ENCODE peak calls at places on chromosomes 16 and 17, in seven cellular contexts. B is heart right ventricle, P is endodermal cell, H is fibroblast of mammary gland, A is Panc1, F is kidney, O is lower lobe of right lung. T is an unnamed sample.

GRCh38 chr17:57485566-57485865 is 229.2 kb downstream of the MSI2 start:
- DNase-seq in B (no peak), P (no peak), H (no peak), A (no peak), F (no peak), O (no peak), T (no peak)

GRCh38 chr17:2892305-2892971 is 96.2 kb downstream of the RAP1GAP2 start:
- DNase-seq in B (no peak), P (peak), H (peak), A (peak), F (no peak), O (no peak), T (peak)

GRCh38 chr17:16430650-16431049 is 15.3 kb downstream of the TRPV2 start:
- DNase-seq in B (no peak), P (no peak), H (no peak), A (no peak), F (no peak), O (no peak), T (no peak)

GRCh38 chr17:47279062-47279801 is 25.6 kb downstream of the ITGB3 start:
- DNase-seq in B (peak), P (peak), H (peak), A (no peak), F (peak), O (peak), T (peak)

GRCh38 chr16:4266372-4266771 is 6.5 kb downstream of the TFAP4 start:
- DNase-seq in B (no peak), P (peak), H (peak), A (no peak), F (no peak), O (no peak), T (peak)

GRCh38 chr17:3838206-3838605 is 7.8 kb downstream of the NCBP3 start:
- DNase-seq in B (no peak), P (no peak), H (no peak), A (no peak), F (no peak), O (no peak), T (no peak)

GRCh38 chr17:45732926-45733505 is 51.1 kb upstream of the CRHR1 start:
- DNase-seq in B (no peak), P (peak), H (no peak), A (no peak), F (no peak), O (no peak), T (no peak)

GRCh38 chr17:8125196-8125946 is 1.5 kb upstream of the HES7 start:
- DNase-seq in B (peak), P (peak), H (peak), A (no peak), F (peak), O (no peak), T (peak)

GRCh38 chr16:15031596-15031995 is 24.3 kb downstream of the NTAN1 start:
- DNase-seq in B (no peak), P (no peak), H (no peak), A (no peak), F (no peak), O (no peak), T (no peak)

GRCh38 chr17:50420419-50421112 is 5.5 kb upstream of the ACSF2 start:
- DNase-seq in B (no peak), P (peak), H (peak), A (no peak), F (no peak), O (no peak), T (peak)

GRCh38 chr17:63974594-63975192 is 2.0 kb upstream of the SCN4A start:
- DNase-seq in B (no peak), P (peak), H (peak), A (no peak), F (no peak), O (no peak), T (no peak)

GRCh38 chr17:82356028-82356427 is 3.0 kb upstream of the TEX19 start:
- DNase-seq in B (no peak), P (peak), H (no peak), A (no peak), F (peak), O (peak), T (peak)

GRCh38 chr17:47966079-47966519 is 4.8 kb upstream of the CDK5RAP3 start:
- DNase-seq in B (no peak), P (peak), H (no peak), A (no peak), F (no peak), O (no peak), T (no peak)

GRCh38 chr17:16273929-16274339 is 56.9 kb downstream of the PIGL start:
- DNase-seq in B (no peak), P (no peak), H (peak), A (peak), F (no peak), O (no peak), T (peak)

GRCh38 chr16:5516115-5516514 is 418.5 kb upstream of the EEF2KMT start:
- DNase-seq in B (no peak), P (no peak), H (no peak), A (no peak), F (no peak), O (no peak), T (no peak)

GRCh38 chr16:89555265-89555664 is 5.2 kb upstream of the RPL13 start:
- DNase-seq in B (no peak), P (no peak), H (no peak), A (no peak), F (no peak), O (no peak), T (no peak)

GRCh38 chr16:89355686-89356085 is 134.7 kb downstream of the ANKRD11 start:
- DNase-seq in B (no peak), P (no peak), H (no peak), A (no peak), F (peak), O (no peak), T (no peak)

GRCh38 chr16:19804538-19805323 is 79.9 kb downstream of the GPRC5B start:
- DNase-seq in B (peak), P (peak), H (no peak), A (no peak), F (peak), O (peak), T (peak)

GRCh38 chr16:15694499-15694898 is 44.5 kb downstream of the NDE1 start:
- DNase-seq in B (no peak), P (no peak), H (peak), A (no peak), F (no peak), O (no peak), T (no peak)

GRCh38 chr17:78252111-78252634 is 20.7 kb downstream of the TMEM235 start:
- DNase-seq in B (no peak), P (peak), H (no peak), A (no peak), F (no peak), O (no peak), T (no peak)

GRCh38 chr17:56880133-56880532 is 33.7 kb downstream of the TRIM25 start:
- DNase-seq in B (no peak), P (no peak), H (no peak), A (no peak), F (no peak), O (no peak), T (no peak)

GRCh38 chr16:4477966-4478365 is 1.8 kb downstream of the HMOX2 start:
- DNase-seq in B (no peak), P (peak), H (peak), A (no peak), F (no peak), O (no peak), T (peak)

GRCh38 chr16:18965555-18965954 is 18.2 kb upstream of the TMC7 start:
- DNase-seq in B (no peak), P (no peak), H (no peak), A (no peak), F (no peak), O (no peak), T (no peak)

GRCh38 chr17:75875940-75876189 is 2.5 kb downstream of the TRIM47 start:
- DNase-seq in B (peak), P (no peak), H (no peak), A (no peak), F (peak), O (no peak), T (peak)

GRCh38 chr17:38447502-38448095 is 19.3 kb downstream of the ARHGAP23 start:
- DNase-seq in B (no peak), P (no peak), H (no peak), A (no peak), F (no peak), O (no peak), T (no peak)

GRCh38 chr17:44324092-44324570 is 492 bp downstream of the SLC25A39 start:
- DNase-seq in B (no peak), P (no peak), H (no peak), A (no peak), F (no peak), O (peak), T (no peak)

GRCh38 chr17:34721326-34721725 is 141.9 kb downstream of the TMEM132E start:
- DNase-seq in B (no peak), P (peak), H (no peak), A (peak), F (no peak), O (no peak), T (no peak)
- H3K4me3 ChIP-seq in B (no peak), P (no peak), H (no peak), A (no peak), F (no peak), O (no peak), T (no peak)

DNA sequence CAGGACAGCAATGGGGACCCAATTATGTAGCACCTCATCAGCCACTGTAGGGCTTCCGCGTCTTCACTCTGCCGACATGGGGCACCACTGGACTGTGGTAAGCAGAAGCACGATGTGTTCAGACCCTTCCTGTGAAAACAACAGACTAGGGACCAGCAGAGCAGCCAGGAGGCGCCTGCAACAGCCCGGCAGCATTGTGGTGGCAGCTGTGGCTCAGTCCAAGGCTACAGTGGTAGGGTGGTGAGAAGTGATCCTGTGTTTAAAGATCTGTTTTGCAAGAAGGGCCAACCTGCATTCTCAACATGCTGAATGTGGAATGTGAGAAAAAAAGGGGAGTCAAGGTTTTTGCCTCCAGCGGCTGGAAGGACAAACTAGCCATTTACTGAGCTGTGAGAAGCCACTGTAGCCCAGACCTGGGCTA is 80.8 kb downstream of the GAS7 start:
- DNase-seq in B (no peak), P (peak), H (no peak), A (no peak), F (no peak), O (peak), T (no peak)
- TF ChIP-seq CTCF in B (no peak), P (peak), H (no peak), A (no peak), F (no peak), O (no peak), T (no peak)

GRCh38 chr17:72789711-72790110 is 302.8 kb downstream of the SLC39A11 start:
- DNase-seq in B (no peak), P (no peak), H (no peak), A (no peak), F (no peak), O (no peak), T (no peak)
- H3K4me3 ChIP-seq in B (no peak), P (no peak), H (no peak), A (no peak), F (no peak), O (no peak), T (no peak)

DNA sequence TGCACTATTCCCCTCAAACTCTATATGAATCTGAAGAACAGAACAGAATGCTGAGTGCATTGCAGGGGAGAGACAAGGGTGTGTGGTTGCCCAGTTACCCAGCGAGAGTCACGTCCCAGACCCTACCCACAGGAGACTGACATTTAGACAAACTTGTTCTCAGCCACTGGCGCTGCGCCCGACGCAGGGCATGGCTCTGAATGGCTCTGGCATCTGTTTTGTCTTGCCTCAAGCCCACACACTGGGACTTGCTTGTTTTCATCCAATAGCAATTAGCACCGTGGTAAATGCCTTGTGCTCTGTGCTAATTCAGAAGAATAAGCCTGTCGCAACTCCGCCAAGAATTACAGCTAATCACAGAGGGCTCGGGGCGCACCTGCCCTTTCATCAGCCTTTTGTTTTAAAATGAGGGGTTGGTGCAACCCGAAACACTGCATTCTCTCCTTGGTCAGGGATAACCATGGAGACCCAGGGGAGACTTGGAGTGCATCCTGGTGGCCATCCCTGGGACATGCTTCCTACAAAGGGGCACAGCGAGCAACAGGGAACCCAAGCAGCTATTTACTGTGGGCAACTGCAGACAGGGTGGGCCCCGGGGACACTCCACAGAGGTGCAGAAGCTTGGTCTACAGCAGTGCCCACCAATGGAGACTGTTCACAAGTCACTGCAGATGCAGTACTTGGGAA is 220.5 kb upstream of the ZFHX3 start:
- DNase-seq in B (no peak), P (peak), H (no peak), A (no peak), F (no peak), O (no peak), T (peak)
- TF ChIP-seq CTCF in B (no peak), P (peak), H (peak), A (peak), F (no peak), O (no peak), T (peak)

GRCh38 chr17:382644-383533 is 30.3 kb upstream of the RPH3AL start:
- DNase-seq in B (no peak), P (peak), H (no peak), A (no peak), F (no peak), O (no peak), T (peak)

GRCh38 chr17:383771-384621 is 31.4 kb upstream of the RPH3AL start:
- DNase-seq in B (no peak), P (no peak), H (no peak), A (no peak), F (no peak), O (no peak), T (no peak)

GRCh38 chr17:379531-380200 is 27.1 kb upstream of the RPH3AL start:
- DNase-seq in B (no peak), P (no peak), H (no peak), A (no peak), F (no peak), O (no peak), T (no peak)

GRCh38 chr17:384622-385194 is 32.1 kb upstream of the RPH3AL start:
- DNase-seq in B (peak), P (no peak), H (no peak), A (no peak), F (no peak), O (no peak), T (no peak)

DNA sequence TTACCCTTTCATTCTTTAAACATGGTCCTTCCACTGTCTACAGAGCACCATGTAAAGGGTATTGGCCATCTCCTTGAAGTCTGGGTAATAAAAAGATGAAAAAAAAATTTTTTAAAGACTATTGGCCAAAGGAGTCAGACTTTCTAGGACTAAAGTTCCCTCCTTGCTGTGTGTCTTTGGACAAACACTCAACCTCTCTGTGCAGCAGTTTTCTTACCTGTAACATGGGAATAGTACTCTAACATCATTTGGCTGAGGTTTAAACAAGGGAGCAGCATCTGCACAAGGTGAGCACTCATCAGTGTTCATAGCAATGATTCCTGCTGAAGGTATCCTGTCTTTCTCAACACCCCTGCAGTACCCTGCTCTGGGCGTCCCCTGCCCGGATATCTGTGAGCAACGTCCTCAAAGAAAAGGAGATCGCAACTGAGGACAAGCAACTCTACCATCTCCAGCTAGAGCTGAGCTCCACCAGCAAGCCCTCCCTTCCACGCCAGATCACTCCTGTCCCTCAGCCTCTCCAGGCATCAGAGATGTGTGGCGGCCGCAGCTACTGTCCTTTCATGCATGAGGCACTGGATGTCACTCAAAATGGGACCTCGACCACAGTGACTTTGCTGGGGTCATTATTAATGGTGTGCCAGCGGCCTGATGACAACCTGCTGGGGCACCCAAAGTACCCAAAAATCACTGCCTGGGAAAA is 29.5 kb upstream of the RPH3AL start:
- DNase-seq in B (no peak), P (no peak), H (no peak), A (no peak), F (no peak), O (no peak), T (no peak)
- H3K4me3 ChIP-seq in B (no peak), P (no peak), H (no peak), A (no peak), F (no peak), O (no peak), T (no peak)

GRCh38 chr16:63623551-63624039 is 1498.3 kb downstream of the CDH11 start:
- DNase-seq in B (no peak), P (no peak), H (no peak), A (no peak), F (no peak), O (no peak), T (no peak)

GRCh38 chr16:63617990-63618763 is 1503.7 kb downstream of the CDH11 start:
- DNase-seq in B (peak), P (no peak), H (no peak), A (no peak), F (no peak), O (no peak), T (peak)

GRCh38 chr16:63617047-63617989 is 1504.5 kb downstream of the CDH11 start:
- DNase-seq in B (peak), P (no peak), H (no peak), A (no peak), F (peak), O (no peak), T (no peak)

GRCh38 chr16:63614421-63614820 is 1507.4 kb downstream of the CDH11 start:
- DNase-seq in B (no peak), P (no peak), H (no peak), A (no peak), F (no peak), O (no peak), T (no peak)

DNA sequence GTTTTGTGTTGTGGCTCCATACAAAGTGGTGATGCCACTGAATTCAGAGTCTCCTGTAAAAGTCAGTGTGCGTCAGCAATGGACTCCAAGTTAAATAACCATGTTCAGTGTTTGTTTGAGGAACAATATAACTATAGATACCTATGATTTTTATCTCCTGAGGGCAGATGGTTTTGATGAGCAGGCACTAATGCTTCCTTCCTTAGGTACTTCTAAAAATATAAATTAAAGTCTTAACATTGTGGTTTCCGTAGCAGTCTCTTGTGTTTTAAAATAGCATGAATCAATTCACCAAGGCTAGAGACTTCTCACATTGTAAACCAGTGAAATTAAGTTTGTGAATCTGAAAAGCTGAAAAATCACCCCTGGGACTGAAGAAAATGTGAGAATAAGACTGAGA is 1503.0 kb downstream of the CDH11 start:
- DNase-seq in B (no peak), P (no peak), H (no peak), A (no peak), F (no peak), O (no peak), T (no peak)
- TF ChIP-seq CTCF in B (no peak), P (no peak), H (no peak), A (no peak), F (no peak), O (no peak), T (no peak)

DNA sequence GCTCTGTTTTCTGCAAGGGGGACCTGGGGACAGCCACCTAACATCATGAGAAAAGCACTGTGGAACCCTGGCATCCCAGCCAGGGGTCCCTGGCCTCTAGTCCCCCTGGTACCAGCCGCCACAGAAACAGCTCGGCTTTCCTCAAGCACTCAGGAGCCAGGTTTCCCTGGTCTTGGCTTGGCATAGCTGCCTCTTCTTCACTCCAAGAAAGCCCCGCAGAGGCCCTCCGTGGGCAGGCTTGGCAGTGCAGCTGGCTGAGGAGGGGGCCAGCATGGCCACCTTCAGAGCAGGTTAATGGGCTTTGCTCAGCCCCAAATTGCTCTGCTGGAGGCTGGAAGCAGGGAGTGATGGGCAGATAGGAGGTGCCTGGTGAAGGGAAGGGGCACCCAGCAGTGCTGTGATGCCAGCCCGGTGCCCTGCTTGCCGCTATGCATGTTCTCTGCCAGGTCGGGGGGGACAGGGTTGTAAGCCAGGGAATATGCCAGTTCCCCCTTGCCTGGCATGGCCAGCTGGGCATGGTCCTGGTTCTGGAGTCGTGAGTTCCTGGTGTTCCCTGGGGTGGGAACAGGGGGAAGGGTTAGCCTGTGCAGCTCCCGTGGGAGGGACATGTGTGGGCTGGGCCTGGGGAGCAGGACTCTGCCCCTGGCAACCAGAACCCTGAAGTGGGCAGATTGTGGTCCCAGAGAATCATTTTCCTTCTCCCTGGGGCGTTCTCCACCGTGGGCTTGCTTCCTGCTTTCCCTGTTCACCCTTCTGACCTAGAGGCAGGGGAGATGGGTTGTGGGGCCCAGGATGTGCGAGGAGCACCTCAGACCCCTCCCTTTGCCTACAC is 3.2 kb downstream of the ANKRD13B start:
- DNase-seq in B (no peak), P (peak), H (no peak), A (no peak), F (peak), O (peak), T (no peak)
- H3K4me3 ChIP-seq in B (no peak), P (no peak), H (no peak), A (no peak), F (no peak), O (no peak), T (no peak)

GRCh38 chr16:49441366-49441780 is 67.8 kb downstream of the C16orf78 start:
- DNase-seq in B (peak), P (peak), H (no peak), A (no peak), F (no peak), O (no peak), T (peak)

GRCh38 chr16:49439676-49440075 is 66.1 kb downstream of the C16orf78 start:
- DNase-seq in B (no peak), P (no peak), H (no peak), A (no peak), F (no peak), O (no peak), T (no peak)

GRCh38 chr16:49443576-49443975 is 70.0 kb downstream of the C16orf78 start:
- DNase-seq in B (no peak), P (no peak), H (no peak), A (no peak), F (no peak), O (no peak), T (no peak)

GRCh38 chr16:49440156-49441065 is 66.8 kb downstream of the C16orf78 start:
- DNase-seq in B (no peak), P (no peak), H (no peak), A (no peak), F (no peak), O (no peak), T (no peak)

GRCh38 chr16:49442805-49443204 is 69.2 kb downstream of the C16orf78 start:
- DNase-seq in B (no peak), P (peak), H (no peak), A (no peak), F (no peak), O (no peak), T (no peak)
- TF ChIP-seq CTCF in B (no peak), P (no peak), H (no peak), A (no peak), F (no peak), O (no peak), T (no peak)